ENCODE peak calls at places on chromosomes 5 and 9, in four cellular contexts. One of them, this sample, is unnamed.

GRCh38 chr5:17157916-17158529 is 59.4 kb upstream of the BASP1 start:
- DNase-seq in heart left ventricle: no peak
- DNase-seq in esophagus squamous epithelium: no peak
- DNase-seq in pancreas: no peak
- DNase-seq in this sample: no peak

GRCh38 chr5:38595149-38595725 is 38.8 kb upstream of the LIFR start:
- DNase-seq in heart left ventricle: no peak
- DNase-seq in pancreas: no peak
- DNase-seq in esophagus squamous epithelium: no peak
- DNase-seq in this sample: no peak

GRCh38 chr5:79672392-79672791 is 17.2 kb upstream of the CMYA5 start:
- DNase-seq in pancreas: no peak
- DNase-seq in esophagus squamous epithelium: no peak
- DNase-seq in heart left ventricle: no peak
- DNase-seq in this sample: no peak

GRCh38 chr5:149381986-149382338 is 2.9 kb upstream of the IL17B start:
- DNase-seq in pancreas: peak; percentile 76
- DNase-seq in heart left ventricle: peak; percentile 83
- DNase-seq in esophagus squamous epithelium: no peak
- DNase-seq in this sample: peak; percentile 88

GRCh38 chr5:119389288-119390065 is 33.7 kb downstream of the TNFAIP8 start:
- DNase-seq in esophagus squamous epithelium: no peak
- DNase-seq in heart left ventricle: no peak
- DNase-seq in pancreas: no peak
- DNase-seq in this sample: no peak

GRCh38 chr5:179834120-179834519 is 13.4 kb downstream of the SQSTM1 start:
- DNase-seq in heart left ventricle: no peak
- DNase-seq in pancreas: no peak
- DNase-seq in esophagus squamous epithelium: no peak
- DNase-seq in this sample: no peak

GRCh38 chr5:90096415-90097081 is 313.0 kb downstream of the CETN3 start:
- DNase-seq in esophagus squamous epithelium: no peak
- DNase-seq in heart left ventricle: peak; percentile 28
- DNase-seq in pancreas: no peak
- DNase-seq in this sample: no peak

GRCh38 chr9:123216387-123216786 is 52.0 kb downstream of the STRBP start:
- DNase-seq in heart left ventricle: no peak
- DNase-seq in pancreas: no peak
- DNase-seq in esophagus squamous epithelium: no peak
- DNase-seq in this sample: no peak

GRCh38 chr5:79120221-79120620 is 8.6 kb downstream of the BHMT start:
- DNase-seq in pancreas: no peak
- DNase-seq in esophagus squamous epithelium: no peak
- DNase-seq in heart left ventricle: no peak
- DNase-seq in this sample: no peak

GRCh38 chr5:88279584-88279983 is 10.9 kb upstream of the TMEM161B start:
- DNase-seq in pancreas: no peak
- DNase-seq in heart left ventricle: no peak
- DNase-seq in esophagus squamous epithelium: no peak
- DNase-seq in this sample: no peak

GRCh38 chr9:127116088-127116726 is 6.2 kb downstream of the ANGPTL2 start:
- DNase-seq in pancreas: no peak
- DNase-seq in esophagus squamous epithelium: no peak
- DNase-seq in heart left ventricle: peak; percentile 38
- DNase-seq in this sample: no peak

GRCh38 chr9:88460583-88461332 is 72.5 kb downstream of the SPIN1 start:
- DNase-seq in esophagus squamous epithelium: no peak
- DNase-seq in pancreas: no peak
- DNase-seq in heart left ventricle: no peak
- DNase-seq in this sample: no peak

GRCh38 chr5:103526164-103526915 is 36.2 kb downstream of the NUDT12 start:
- DNase-seq in heart left ventricle: no peak
- DNase-seq in esophagus squamous epithelium: no peak
- DNase-seq in pancreas: peak; percentile 16
- DNase-seq in this sample: no peak

GRCh38 chr9:68970150-68970549 is 43.8 kb downstream of the PRKACG start:
- DNase-seq in pancreas: no peak
- DNase-seq in heart left ventricle: no peak
- DNase-seq in esophagus squamous epithelium: no peak
- DNase-seq in this sample: no peak

GRCh38 chr5:138000102-138000723 is 32.7 kb downstream of the FAM13B start:
- DNase-seq in heart left ventricle: peak; percentile 36
- DNase-seq in pancreas: no peak
- DNase-seq in esophagus squamous epithelium: no peak
- DNase-seq in this sample: no peak

GRCh38 chr5:137997726-137998213 is 35.1 kb downstream of the FAM13B start:
- DNase-seq in heart left ventricle: no peak
- DNase-seq in esophagus squamous epithelium: no peak
- DNase-seq in pancreas: no peak
- DNase-seq in this sample: no peak

GRCh38 chr5:137994556-137994955 is 38.3 kb downstream of the FAM13B start:
- DNase-seq in esophagus squamous epithelium: no peak
- DNase-seq in pancreas: no peak
- DNase-seq in heart left ventricle: no peak
- DNase-seq in this sample: no peak

GRCh38 chr5:137995077-137995746 is 37.7 kb downstream of the FAM13B start:
- DNase-seq in heart left ventricle: no peak
- DNase-seq in pancreas: no peak
- DNase-seq in esophagus squamous epithelium: no peak
- DNase-seq in this sample: no peak

GRCh38 chr5:137995747-137996123 is 37.1 kb downstream of the FAM13B start:
- DNase-seq in heart left ventricle: no peak
- DNase-seq in pancreas: no peak
- DNase-seq in esophagus squamous epithelium: no peak
- DNase-seq in this sample: no peak
- H3K27ac ChIP-seq in heart left ventricle: no peak overlapping the region
- H3K27ac ChIP-seq in pancreas: no peak overlapping the region
- H3K27ac ChIP-seq in esophagus squamous epithelium: no peak overlapping the region
- H3K27ac ChIP-seq in this sample: no peak overlapping the region

GRCh38 chr9:131097948-131098278 is 1.6 kb downstream of the AIF1L start:
- DNase-seq in pancreas: no peak
- DNase-seq in esophagus squamous epithelium: no peak
- DNase-seq in heart left ventricle: peak; percentile 60
- DNase-seq in this sample: peak; percentile 37

GRCh38 chr9:131099088-131099611 is 2.8 kb downstream of the AIF1L start:
- DNase-seq in esophagus squamous epithelium: no peak
- DNase-seq in heart left ventricle: no peak
- DNase-seq in pancreas: no peak
- DNase-seq in this sample: no peak

GRCh38 chr9:131101207-131101964 is 5.1 kb downstream of the AIF1L start:
- DNase-seq in pancreas: no peak
- DNase-seq in heart left ventricle: no peak
- DNase-seq in esophagus squamous epithelium: no peak
- DNase-seq in this sample: no peak

GRCh38 chr9:131098391-131099087 is 2.2 kb downstream of the AIF1L start:
- DNase-seq in heart left ventricle: no peak
- DNase-seq in pancreas: no peak
- DNase-seq in esophagus squamous epithelium: no peak
- DNase-seq in this sample: peak; percentile 54

GRCh38 chr9:131100445-131100844 is 4.1 kb downstream of the AIF1L start:
- DNase-seq in heart left ventricle: no peak
- DNase-seq in esophagus squamous epithelium: no peak
- DNase-seq in pancreas: no peak
- DNase-seq in this sample: no peak
- H3K27ac ChIP-seq in heart left ventricle: peak overlapping the region; percentile 85
- H3K27ac ChIP-seq in esophagus squamous epithelium: no peak overlapping the region
- H3K27ac ChIP-seq in pancreas: no peak overlapping the region
- H3K27ac ChIP-seq in this sample: no peak overlapping the region

GRCh38 chr5:113027015-113027414 is 50.4 kb downstream of the DCP2 start:
- DNase-seq in heart left ventricle: no peak
- DNase-seq in esophagus squamous epithelium: no peak
- DNase-seq in pancreas: no peak
- DNase-seq in this sample: no peak

GRCh38 chr5:113022661-113023060 is 46.1 kb downstream of the DCP2 start:
- DNase-seq in esophagus squamous epithelium: no peak
- DNase-seq in heart left ventricle: no peak
- DNase-seq in pancreas: no peak
- DNase-seq in this sample: no peak

GRCh38 chr5:113027431-113027830 is 50.8 kb downstream of the DCP2 start:
- DNase-seq in heart left ventricle: no peak
- DNase-seq in esophagus squamous epithelium: no peak
- DNase-seq in pancreas: no peak
- DNase-seq in this sample: no peak

GRCh38 chr5:113024298-113024697 is 47.7 kb downstream of the DCP2 start:
- DNase-seq in heart left ventricle: no peak
- DNase-seq in esophagus squamous epithelium: no peak
- DNase-seq in pancreas: no peak
- DNase-seq in this sample: no peak

DNA sequence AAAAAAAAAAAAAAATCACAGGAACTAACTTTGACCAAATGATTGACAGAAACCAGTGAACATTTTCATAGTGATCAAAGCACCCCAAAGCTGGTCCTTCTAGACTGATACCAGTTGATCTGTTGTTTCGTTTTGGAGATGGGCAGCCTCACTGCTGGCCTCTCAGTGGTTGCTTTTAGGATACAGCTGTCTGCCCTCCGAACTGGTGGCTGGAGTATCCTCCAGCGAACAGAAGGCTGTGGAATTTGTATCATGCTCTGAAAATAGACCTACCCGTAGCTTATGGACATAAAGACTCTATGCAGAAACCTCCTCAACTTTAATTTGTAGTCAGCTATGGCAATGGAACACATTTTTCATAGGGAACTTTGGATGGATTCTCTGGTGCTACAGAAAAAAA is 49.0 kb downstream of the DCP2 start:
- DNase-seq in esophagus squamous epithelium: no peak
- DNase-seq in heart left ventricle: no peak
- DNase-seq in pancreas: no peak
- DNase-seq in this sample: no peak
- H3K27ac ChIP-seq in esophagus squamous epithelium: no peak overlapping the region
- H3K27ac ChIP-seq in heart left ventricle: no peak overlapping the region
- H3K27ac ChIP-seq in pancreas: no peak overlapping the region
- H3K27ac ChIP-seq in this sample: no peak overlapping the region

GRCh38 chr5:10036136-10036535 is 213.6 kb downstream of the ATPSCKMT start:
- DNase-seq in heart left ventricle: no peak
- DNase-seq in esophagus squamous epithelium: no peak
- DNase-seq in pancreas: no peak
- DNase-seq in this sample: no peak
- H3K27ac ChIP-seq in heart left ventricle: no peak overlapping the region
- H3K27ac ChIP-seq in esophagus squamous epithelium: no peak overlapping the region
- H3K27ac ChIP-seq in pancreas: no peak overlapping the region
- H3K27ac ChIP-seq in this sample: no peak overlapping the region

GRCh38 chr5:27325513-27325912 is 287.1 kb upstream of the CDH9 start:
- DNase-seq in pancreas: no peak
- DNase-seq in heart left ventricle: no peak
- DNase-seq in esophagus squamous epithelium: no peak
- DNase-seq in this sample: no peak

GRCh38 chr5:27328480-27328879 is 290.1 kb upstream of the CDH9 start:
- DNase-seq in pancreas: no peak
- DNase-seq in esophagus squamous epithelium: no peak
- DNase-seq in heart left ventricle: no peak
- DNase-seq in this sample: no peak
- H3K27ac ChIP-seq in pancreas: no peak overlapping the region
- H3K27ac ChIP-seq in esophagus squamous epithelium: no peak overlapping the region
- H3K27ac ChIP-seq in heart left ventricle: no peak overlapping the region
- H3K27ac ChIP-seq in this sample: no peak overlapping the region

GRCh38 chr9:86093788-86094555 is 5.4 kb downstream of the GOLM1 start:
- DNase-seq in pancreas: peak; percentile 82
- DNase-seq in esophagus squamous epithelium: no peak
- DNase-seq in heart left ventricle: no peak
- DNase-seq in this sample: peak; percentile 12
- H3K27ac ChIP-seq in pancreas: peak overlapping the region; percentile 54
- H3K27ac ChIP-seq in esophagus squamous epithelium: no peak overlapping the region
- H3K27ac ChIP-seq in heart left ventricle: no peak overlapping the region
- H3K27ac ChIP-seq in this sample: no peak overlapping the region

GRCh38 chr5:86360801-86361200 is 256.9 kb upstream of the COX7C start:
- DNase-seq in esophagus squamous epithelium: no peak
- DNase-seq in pancreas: no peak
- DNase-seq in heart left ventricle: no peak
- DNase-seq in this sample: no peak
- H3K27ac ChIP-seq in esophagus squamous epithelium: no peak overlapping the region
- H3K27ac ChIP-seq in pancreas: no peak overlapping the region
- H3K27ac ChIP-seq in heart left ventricle: no peak overlapping the region
- H3K27ac ChIP-seq in this sample: no peak overlapping the region